ENCODE peak calls at places on chromosomes 7 and 10, in four cellular contexts. C is transverse colon, U is right lobe of liver, A is hepatocyte. B is an unnamed sample.
A peak's percentile ranks its signal among the peaks of the same experiment; 100 is the strongest.

GRCh38 chr10:74837750-74838149 is 11.3 kb downstream of the KAT6B start:
- DNase-seq in C (no peak), U (no peak), A (no peak), B (no peak)

GRCh38 chr10:94481410-94481809 is 64.2 kb upstream of the HELLS start:
- DNase-seq in C (no peak), U (no peak), A (no peak), B (no peak)

GRCh38 chr10:121338206-121338991 is 259.8 kb downstream of the FGFR2 start:
- DNase-seq in C (no peak), U (no peak), A (no peak), B (no peak)

GRCh38 chr10:4033341-4033896 is 248.4 kb upstream of the KLF6 start:
- DNase-seq in C (no peak), U (no peak), A (no peak), B (no peak)

GRCh38 chr10:3954615-3955014 is 169.6 kb upstream of the KLF6 start:
- DNase-seq in C (no peak), U (no peak), A (no peak), B (no peak)

GRCh38 chr10:18606051-18606730 is 45.2 kb downstream of the NSUN6 start:
- DNase-seq in C (no peak), U (no peak), A (no peak), B (no peak)

GRCh38 chr10:70122742-70123141 is 9.9 kb downstream of the AIFM2 start:
- DNase-seq in C (no peak), U (no peak), A (no peak), B (no peak)

GRCh38 chr10:20415684-20416083 is 481.4 kb downstream of the NEBL start:
- DNase-seq in C (no peak), U (no peak), A (no peak), B (no peak)

GRCh38 chr10:129890170-129890569 is 73.9 kb downstream of the EBF3 start:
- DNase-seq in C (no peak), U (no peak), A (no peak), B (no peak)

GRCh38 chr7:21883069-21883468 is 62.6 kb downstream of the CDCA7L start:
- DNase-seq in C (no peak), U (no peak), A (no peak), B (no peak)

GRCh38 chr7:115096262-115096661 is 174.4 kb downstream of the MDFIC start:
- DNase-seq in C (no peak), U (no peak), A (no peak), B (no peak)

GRCh38 chr10:59829024-59829423 is 75.8 kb upstream of the MRLN start:
- DNase-seq in C (no peak), U (no peak), A (no peak), B (no peak)

GRCh38 chr10:68517188-68517587 is 10.1 kb downstream of the SLC25A16 start:
- DNase-seq in C (no peak), U (no peak), A (peak; percentile 15), B (no peak)

GRCh38 chr10:21503580-21503979 is 21.9 kb downstream of the SKIDA1 start:
- DNase-seq in C (no peak), U (no peak), A (no peak), B (no peak)

GRCh38 chr10:49518982-49519578 is 19.8 kb downstream of the ERCC6 start:
- DNase-seq in C (no peak), U (no peak), A (peak; percentile 59), B (no peak)

GRCh38 chr7:76201732-76202665 is at the start of gene SRRM3:
- DNase-seq in C (peak; percentile 74), U (peak; percentile 81), A (peak; percentile 92), B (peak; percentile 91)

GRCh38 chr10:106898441-106898840 is 266.1 kb downstream of the SORCS1 start:
- DNase-seq in C (no peak), U (no peak), A (no peak), B (no peak)

GRCh38 chr10:133132711-133133291 is 27.2 kb upstream of the KNDC1 start:
- DNase-seq in C (no peak), U (peak; percentile 42), A (no peak), B (peak; percentile 69)

GRCh38 chr10:25357269-25357668 is 182.5 kb downstream of the GPR158 start:
- DNase-seq in C (no peak), U (no peak), A (no peak), B (no peak)

GRCh38 chr10:29714096-29714874 is 79.5 kb upstream of the SVIL start:
- DNase-seq in C (no peak), U (no peak), A (no peak), B (no peak)

GRCh38 chr7:108266489-108266888 is 136.3 kb upstream of the LAMB4 start:
- DNase-seq in C (no peak), U (no peak), A (no peak), B (no peak)

GRCh38 chr7:81887098-81887497 is 117.3 kb upstream of the HGF start:
- DNase-seq in C (no peak), U (no peak), A (no peak), B (no peak)

GRCh38 chr10:113142601-113143000 is 192.6 kb downstream of the TCF7L2 start:
- DNase-seq in C (no peak), U (no peak), A (peak; percentile 37), B (no peak)

GRCh38 chr7:70574970-70575799 is 556.8 kb upstream of the GALNT17 start:
- DNase-seq in C (no peak), U (peak; percentile 64), A (peak; percentile 48), B (no peak)

GRCh38 chr10:10865913-10866312 is 151.8 kb upstream of the CELF2 start:
- DNase-seq in C (no peak), U (no peak), A (no peak), B (no peak)

GRCh38 chr7:21980921-21981320 is 35.2 kb upstream of the CDCA7L start:
- DNase-seq in C (no peak), U (no peak), A (no peak), B (no peak)

GRCh38 chr7:152543801-152544200 is 108.0 kb upstream of the KMT2C start:
- DNase-seq in C (no peak), U (no peak), A (no peak), B (no peak)

GRCh38 chr7:134648456-134648855 is 1.8 kb downstream of the BPGM start:
- DNase-seq in C (no peak), U (no peak), A (no peak), B (no peak)

GRCh38 chr10:85682621-85683020 is 684.0 kb downstream of the GRID1 start:
- DNase-seq in C (no peak), U (no peak), A (no peak), B (no peak)

GRCh38 chr10:66625709-66626590 is 299.9 kb upstream of the LRRTM3 start:
- DNase-seq in C (no peak), U (no peak), A (no peak), B (no peak)

GRCh38 chr10:119521443-119522204 is 20.9 kb downstream of the RGS10 start:
- DNase-seq in C (no peak), U (no peak), A (no peak), B (no peak)
- H3K27ac ChIP-seq in C (no peak overlapping the region), U (no peak overlapping the region), A (no peak overlapping the region), B (no peak overlapping the region)

DNA sequence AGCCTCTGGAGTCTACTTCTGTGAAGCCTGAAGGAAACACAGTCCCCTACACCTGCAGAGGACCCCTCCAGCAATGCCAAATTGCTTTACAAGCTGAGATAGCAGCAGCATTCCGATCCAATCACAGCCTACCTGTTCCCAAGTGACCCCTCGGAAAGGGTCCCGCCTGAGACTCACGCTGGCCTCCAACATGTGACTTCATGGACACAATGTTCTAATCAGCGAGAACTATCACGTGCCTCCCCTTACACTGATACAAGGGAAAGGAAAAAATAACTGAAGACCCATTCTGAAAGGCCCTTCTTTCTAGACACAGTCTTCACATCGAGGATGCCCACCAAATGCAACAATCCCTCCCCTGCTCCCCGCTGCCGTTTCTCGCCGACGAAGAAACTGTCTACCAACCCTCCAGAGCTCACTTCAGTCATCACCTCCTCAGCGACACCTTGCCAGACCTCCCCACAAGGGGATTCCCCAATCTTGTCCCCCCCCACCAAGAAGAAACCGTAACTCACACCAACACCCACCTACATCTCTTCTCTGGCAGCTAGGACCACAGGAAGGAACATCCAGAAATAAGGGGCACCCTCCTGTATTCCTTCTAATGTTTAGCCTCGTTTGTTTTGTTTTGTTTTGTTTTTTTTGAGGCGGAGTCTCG is 1.8 kb downstream of the SNX8 start:
- DNase-seq in C (no peak), U (no peak), A (no peak), B (peak; percentile 39)
- H3K4me3 ChIP-seq in C (no peak overlapping the region), U (no peak overlapping the region), A (no peak overlapping the region), B (no peak overlapping the region)

DNA sequence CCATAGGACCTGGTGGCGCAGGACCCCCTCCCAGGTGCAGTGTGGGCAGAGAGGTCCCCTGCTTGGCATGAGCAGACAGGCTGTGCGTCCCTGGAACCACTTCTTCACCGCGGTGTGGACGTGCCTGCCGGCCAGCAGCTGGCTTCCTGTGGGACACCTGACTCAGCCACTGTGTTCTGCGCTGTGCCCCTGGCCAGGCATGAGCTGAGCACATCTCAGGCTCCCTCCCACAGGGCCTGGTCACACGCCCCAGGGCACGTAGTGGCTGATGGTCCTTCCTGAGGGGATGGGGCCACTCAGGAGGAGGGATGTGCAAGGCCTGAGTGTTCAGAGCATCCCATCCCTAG is 3.5 kb upstream of the DEPP1 start:
- DNase-seq in C (no peak), U (no peak), A (no peak), B (peak; percentile 85)
- H3K4me1 ChIP-seq in C (peaks cover 52% of the 10 kb centered on the region), U (peaks cover 54% of the 10 kb centered on the region), A (peaks cover 61% of the 10 kb centered on the region), B (peaks cover 40% of the 10 kb centered on the region)

DNA sequence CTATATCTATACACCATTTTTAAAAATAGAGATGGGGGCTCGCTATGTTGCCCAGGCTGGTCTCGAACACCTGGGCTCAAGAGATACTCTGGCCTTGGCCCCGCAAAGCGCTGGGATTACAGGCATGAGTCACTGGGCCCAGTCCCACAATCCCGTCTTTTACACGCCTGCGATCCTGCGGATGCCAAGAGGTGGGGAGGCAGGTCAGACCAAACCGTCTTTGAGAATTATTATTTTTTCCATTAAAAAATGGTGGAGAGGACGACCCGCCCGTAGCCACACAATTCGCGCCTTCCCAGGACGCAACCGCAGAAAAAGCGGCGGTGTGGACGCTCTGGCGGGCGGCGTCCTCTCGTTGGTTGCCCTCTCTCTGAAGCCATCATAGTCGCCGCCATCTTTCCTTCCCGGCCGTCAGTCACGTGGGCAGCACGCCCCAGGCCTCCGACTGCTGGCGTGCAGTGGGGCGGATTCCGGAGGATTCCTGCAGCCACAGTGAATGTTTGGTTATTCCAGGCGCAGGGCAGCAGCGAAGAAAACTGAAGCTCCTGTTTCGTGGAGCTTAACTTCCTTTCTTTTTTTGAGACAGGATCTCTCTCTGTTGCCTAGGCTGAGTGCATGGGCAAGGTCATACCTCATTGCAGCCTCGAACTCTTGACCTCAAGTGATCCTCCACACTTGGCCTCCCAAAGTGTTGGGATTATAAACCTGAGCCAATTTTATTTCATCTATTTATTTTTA is 9.9 kb upstream of the EPHB4 start:
- DNase-seq in C (peak; percentile 92), U (peak; percentile 90), A (peak; percentile 95), B (peak; percentile 97)
- H3K27ac ChIP-seq in C (peak overlapping the region; percentile 88), U (peak overlapping the region; percentile 72), A (peak overlapping the region; percentile 94), B (peak overlapping the region; percentile 87)

DNA sequence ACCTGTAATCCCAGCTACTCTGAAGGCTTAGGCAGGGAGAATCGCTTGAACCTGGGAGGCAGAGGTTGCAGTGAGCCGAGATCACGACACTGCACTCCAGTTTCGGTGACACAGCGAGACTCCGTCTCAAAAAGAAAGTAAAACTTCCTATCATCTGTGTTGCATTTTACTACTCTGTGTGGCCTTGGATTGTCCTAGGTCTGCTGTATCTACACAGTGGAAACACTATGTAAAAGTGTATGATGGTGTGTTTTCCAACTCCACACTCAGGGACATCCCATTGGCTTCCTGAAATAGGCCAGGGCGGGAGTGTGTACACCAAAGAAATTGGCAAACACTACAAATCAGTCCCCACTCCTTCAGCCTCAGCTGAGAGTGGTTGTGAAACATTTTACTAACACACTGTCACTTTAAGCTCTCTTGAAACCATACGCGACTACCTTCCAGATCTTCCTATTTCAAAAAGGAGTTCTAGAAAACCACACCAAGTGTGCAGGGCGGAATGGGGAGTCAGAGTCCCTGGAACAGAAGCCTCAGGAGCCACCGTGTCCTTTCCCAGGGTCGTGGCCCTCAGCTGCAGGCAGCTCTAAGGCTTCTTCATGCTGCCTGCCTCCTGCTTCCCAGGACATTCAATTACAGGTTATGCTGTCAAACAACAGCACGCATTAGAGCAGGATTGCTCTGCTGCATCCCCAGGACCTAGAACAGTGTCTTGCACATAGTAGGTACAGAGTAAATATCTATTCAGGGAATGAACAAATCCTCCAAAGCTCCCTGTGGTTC is 275.4 kb downstream of the PARD3 start:
- DNase-seq in C (peak; percentile 19), U (no peak), A (peak; percentile 39), B (no peak)
- H3K4me3 ChIP-seq in C (no peak overlapping the region), U (peak overlapping the region; percentile 54), A (no peak overlapping the region), B (peak overlapping the region; percentile 28)

B was measured in kidney.